ENCODE peak calls at places on chromosomes 12 and 14, in four cellular contexts. E is AG10803, W is HFFc6, V is GM12865. F is an unnamed sample.

GRCh38 chr12:90970471-90970870 is 15.5 kb upstream of the CCER1 start:
- DNase-seq in E (no peak), V (no peak), W (no peak), F (no peak)

GRCh38 chr12:29304388-29304787 is 76.6 kb downstream of the ERGIC2 start:
- DNase-seq in V (no peak), E (no peak), W (no peak), F (no peak)

GRCh38 chr14:104307627-104308401 is 169.4 kb downstream of the KIF26A start:
- DNase-seq in W (no peak), V (no peak), E (no peak), F (no peak)

GRCh38 chr12:86411710-86412109 is 155.5 kb upstream of the MGAT4C start:
- DNase-seq in W (no peak), E (no peak), V (no peak), F (no peak)

GRCh38 chr14:104563742-104564615 is 15.6 kb upstream of the C14orf180 start:
- DNase-seq in W (peak; percentile 26), V (peak; percentile 55), E (peak; percentile 33), F (peak; percentile 92)

GRCh38 chr14:21268612-21269251 is 510 bp downstream of the HNRNPC start:
- DNase-seq in E (peak; percentile 66), W (peak; percentile 28), V (peak; percentile 83), F (no peak)

GRCh38 chr12:8816448-8816847 is 6.0 kb upstream of the A2ML1 start:
- DNase-seq in W (no peak), E (no peak), V (no peak), F (no peak)

GRCh38 chr14:79011091-79011919 is 841.1 kb downstream of the NRXN3 start:
- DNase-seq in V (peak; percentile 45), W (peak; percentile 78), E (peak; percentile 36), F (peak; percentile 13)

GRCh38 chr14:54890794-54891193 is 11.8 kb downstream of the GCH1 start:
- DNase-seq in E (no peak), V (peak; percentile 74), W (no peak), F (peak; percentile 51)

GRCh38 chr14:99467338-99468075 is 13.2 kb downstream of the SETD3 start:
- DNase-seq in E (no peak), V (no peak), W (no peak), F (no peak)

DNA sequence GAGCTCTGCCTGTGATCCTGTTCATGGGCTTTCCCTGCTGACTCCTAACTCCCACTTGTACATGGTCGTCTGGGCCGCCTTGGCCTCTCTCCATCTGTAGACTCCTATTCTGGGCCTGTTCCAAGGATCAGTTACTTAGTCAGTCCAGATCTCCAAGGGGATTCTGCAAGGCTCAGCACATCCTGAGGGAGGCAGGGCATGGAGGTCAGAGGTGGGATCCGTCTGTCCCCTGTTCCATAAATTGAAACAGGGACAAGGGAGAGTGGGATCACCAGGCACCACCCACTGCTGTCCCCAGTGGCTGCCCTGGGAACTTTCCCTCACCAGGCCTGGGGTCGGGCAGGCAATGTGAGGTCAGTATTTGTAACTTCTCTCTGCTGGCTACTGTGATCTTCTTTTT is 43.5 kb downstream of the KCTD10 start:
- DNase-seq in W (no peak), V (no peak), E (no peak), F (no peak)
- TF ChIP-seq CTCF in W (peak; percentile 63), V (peak; percentile 23), E (peak; percentile 40), F (no peak)

GRCh38 chr14:91454580-91454979 is 37.0 kb upstream of the CCDC88C start:
- DNase-seq in W (no peak), V (no peak), E (no peak), F (no peak)

GRCh38 chr14:91458612-91459011 is 41.0 kb upstream of the CCDC88C start:
- DNase-seq in E (no peak), W (no peak), V (no peak), F (no peak)

GRCh38 chr14:91453744-91454143 is 36.1 kb upstream of the CCDC88C start:
- DNase-seq in V (no peak), E (no peak), W (no peak), F (no peak)

GRCh38 chr14:91456283-91456682 is 38.7 kb upstream of the CCDC88C start:
- DNase-seq in W (no peak), E (no peak), V (no peak), F (no peak)

GRCh38 chr14:91454155-91454554 is 36.5 kb upstream of the CCDC88C start:
- DNase-seq in W (no peak), E (no peak), V (no peak), F (no peak)
- TF ChIP-seq CTCF in W (no peak), E (no peak), V (no peak), F (no peak)

GRCh38 chr12:120231316-120232011 is 30.6 kb upstream of the RPLP0 start:
- DNase-seq in W (peak; percentile 97), V (no peak), E (peak; percentile 92), F (no peak)

GRCh38 chr12:120236124-120236398 is 29.5 kb downstream of the PXN start:
- DNase-seq in V (no peak), W (no peak), E (no peak), F (no peak)

GRCh38 chr12:120235369-120236123 is 30.0 kb downstream of the PXN start:
- DNase-seq in V (no peak), E (no peak), W (no peak), F (no peak)

GRCh38 chr12:120238224-120238616 is 27.3 kb downstream of the PXN start:
- DNase-seq in V (no peak), E (no peak), W (no peak), F (no peak)

DNA sequence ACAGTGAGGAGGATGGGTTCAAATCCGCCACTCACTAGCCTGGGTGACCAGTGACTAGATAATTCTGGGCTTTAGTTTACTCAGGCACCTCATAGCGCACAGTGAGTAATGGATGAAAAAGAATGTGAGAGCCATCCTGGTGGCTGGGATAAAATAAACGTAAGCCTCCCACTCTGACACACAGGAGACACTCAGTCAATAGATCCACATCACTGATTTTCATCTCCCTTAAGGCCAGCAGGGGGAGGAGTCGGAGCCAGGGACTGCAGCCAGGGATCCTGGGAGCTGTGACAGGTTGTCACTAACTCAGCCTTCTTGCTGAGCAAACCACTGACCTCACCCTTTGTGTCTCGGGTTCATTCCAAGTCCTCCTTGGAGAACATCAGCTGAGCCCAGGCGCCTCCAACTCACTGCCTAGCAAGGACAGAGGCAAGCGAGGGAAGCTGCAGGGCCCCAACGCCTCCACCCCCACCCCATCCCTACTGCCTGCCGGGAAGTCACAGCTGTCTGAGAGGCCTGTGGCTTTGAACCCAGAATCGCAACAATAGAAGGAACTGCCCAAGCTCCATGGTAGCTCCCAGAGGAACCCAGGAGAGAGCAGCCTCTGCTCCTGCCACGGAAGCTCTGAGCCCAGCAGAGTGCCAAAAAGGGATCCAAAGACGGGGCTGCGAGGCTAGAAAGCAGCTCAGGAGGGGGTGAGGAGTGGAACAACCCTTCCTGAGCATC is 30.7 kb downstream of the PXN start:
- DNase-seq in V (peak; percentile 50), W (peak; percentile 99), E (peak; percentile 98), F (no peak)
- TF ChIP-seq CTCF in V (peak; percentile 25), W (peak; percentile 85), E (peak; percentile 67), F (peak; percentile 6)

GRCh38 chr14:33848706-33849454 is 102.0 kb downstream of the EGLN3 start:
- DNase-seq in V (peak; percentile 26), E (peak; percentile 30), W (peak; percentile 48), F (no peak)
- TF ChIP-seq CTCF in V (peak; percentile 62), E (peak; percentile 62), W (peak; percentile 74), F (peak; percentile 57)

GRCh38 chr12:19893514-19893913 is 454.2 kb downstream of the AEBP2 start:
- DNase-seq in E (peak; percentile 55), V (peak; percentile 28), W (no peak), F (peak; percentile 19)
- TF ChIP-seq CTCF in E (peak; percentile 58), V (no peak), W (peak; percentile 15), F (peak; percentile 27)

F was measured in GM13977.